ENCODE peak calls at places on chromosomes 6 and 20, in nine cellular contexts. C, I, S, M, K, J, V, Y and P are unnamed samples.

GRCh38 chr20:49216991-49217578 is 2.1 kb upstream of the DDX27 start:
- DNase-seq in C (peak; percentile 87), I (peak; percentile 91), S (peak; percentile 88), M (peak; percentile 77), K (peak; percentile 92), J (peak; percentile 79), V (peak; percentile 96), Y (peak; percentile 94), P (peak; percentile 86)

GRCh38 chr20:57495978-57496377 is 29.0 kb downstream of the CTCFL start:
- DNase-seq in C (no peak), I (no peak), S (no peak), M (no peak), K (no peak), J (no peak), V (no peak), Y (no peak), P (no peak)

GRCh38 chr6:130434174-130434873 is 68.5 kb downstream of the TMEM200A start:
- DNase-seq in C (peak; percentile 80), I (no peak), S (peak; percentile 47), M (no peak), K (no peak), J (no peak), V (no peak), Y (peak; percentile 18), P (no peak)

GRCh38 chr6:77454386-77454785 is 8.9 kb downstream of the HTR1B start:
- DNase-seq in C (peak; percentile 44), I (no peak), S (no peak), M (no peak), K (no peak), J (no peak), V (no peak), Y (no peak), P (no peak)

GRCh38 chr6:118677193-118677592 is 25.8 kb upstream of the CEP85L start:
- DNase-seq in C (no peak), I (no peak), S (no peak), M (no peak), K (no peak), J (no peak), V (no peak), Y (no peak), P (no peak)

GRCh38 chr20:44343162-44343675 is 6.4 kb downstream of the R3HDML start:
- DNase-seq in C (no peak), I (no peak), S (no peak), M (no peak), K (no peak), J (no peak), V (no peak), Y (no peak), P (no peak)

GRCh38 chr6:137877113-137877512 is 10.1 kb downstream of the TNFAIP3 start:
- DNase-seq in C (no peak), I (no peak), S (no peak), M (no peak), K (no peak), J (no peak), V (no peak), Y (no peak), P (no peak)

GRCh38 chr20:62969179-62969760 is 16.8 kb downstream of the SLC17A9 start:
- DNase-seq in C (no peak), I (peak; percentile 62), S (no peak), M (no peak), K (no peak), J (no peak), V (no peak), Y (no peak), P (no peak)

GRCh38 chr20:15582146-15582776 is 991.0 kb downstream of the KIF16B start:
- DNase-seq in C (no peak), I (no peak), S (peak; percentile 3), M (no peak), K (no peak), J (no peak), V (no peak), Y (no peak), P (peak; percentile 22)

GRCh38 chr6:1786455-1787108 is 176.9 kb downstream of the FOXC1 start:
- DNase-seq in C (no peak), I (no peak), S (no peak), M (no peak), K (no peak), J (no peak), V (no peak), Y (no peak), P (no peak)

GRCh38 chr20:49534314-49534713 is 33.6 kb downstream of the PTGIS start:
- DNase-seq in C (peak; percentile 66), I (peak; percentile 64), S (peak; percentile 69), M (peak; percentile 75), K (peak; percentile 41), J (peak; percentile 21), V (no peak), Y (peak; percentile 67), P (peak; percentile 64)

GRCh38 chr6:89794324-89794723 is 25.3 kb downstream of the MDN1 start:
- DNase-seq in C (no peak), I (no peak), S (no peak), M (no peak), K (peak; percentile 45), J (no peak), V (no peak), Y (no peak), P (no peak)

GRCh38 chr6:90383212-90383611 is 86.6 kb upstream of the BACH2 start:
- DNase-seq in C (no peak), I (no peak), S (no peak), M (no peak), K (peak; percentile 20), J (no peak), V (no peak), Y (no peak), P (no peak)

GRCh38 chr20:52172392-52173047 is 19.1 kb downstream of the ZFP64 start:
- DNase-seq in C (no peak), I (peak; percentile 20), S (no peak), M (no peak), K (no peak), J (no peak), V (no peak), Y (no peak), P (no peak)

GRCh38 chr6:7468382-7469081 is 72.9 kb upstream of the DSP start:
- DNase-seq in C (peak; percentile 78), I (no peak), S (peak; percentile 87), M (peak; percentile 34), K (no peak), J (no peak), V (no peak), Y (peak; percentile 31), P (peak; percentile 44)

GRCh38 chr6:142275146-142276006 is 26.4 kb upstream of the ADGRG6 start:
- DNase-seq in C (peak; percentile 25), I (no peak), S (peak; percentile 16), M (no peak), K (no peak), J (no peak), V (no peak), Y (no peak), P (no peak)

GRCh38 chr20:34350095-34350494 is 13.0 kb upstream of the ITCH start:
- DNase-seq in C (no peak), I (no peak), S (no peak), M (no peak), K (no peak), J (no peak), V (no peak), Y (no peak), P (no peak)